ENCODE peak calls at places on chromosomes 5 and 9, in seven cellular contexts. One of them, this sample, is unnamed.

GRCh38 chr5:135053278-135053677 is 19.2 kb upstream of the PITX1 start:
- DNase-seq in GM12878: peak
- DNase-seq in HCT116: no peak
- DNase-seq in SK-N-SH: no peak
- DNase-seq in HepG2: no peak
- DNase-seq in NT2/D1: no peak
- DNase-seq in H1: no peak
- DNase-seq in this sample: no peak

GRCh38 chr5:94175912-94176311 is 434.5 kb upstream of the POU5F2 start:
- DNase-seq in HCT116: no peak
- DNase-seq in GM12878: no peak
- DNase-seq in H1: no peak
- DNase-seq in HepG2: no peak
- DNase-seq in SK-N-SH: no peak
- DNase-seq in NT2/D1: no peak
- DNase-seq in this sample: no peak

GRCh38 chr5:132498152-132498551 is 7.6 kb upstream of the IRF1 start:
- DNase-seq in HepG2: no peak
- DNase-seq in HCT116: no peak
- DNase-seq in NT2/D1: no peak
- DNase-seq in SK-N-SH: peak
- DNase-seq in GM12878: no peak
- DNase-seq in H1: no peak
- DNase-seq in this sample: no peak

GRCh38 chr9:33233659-33234335 is 6.2 kb upstream of the SPINK4 start:
- DNase-seq in H1: no peak
- DNase-seq in SK-N-SH: no peak
- DNase-seq in HepG2: no peak
- DNase-seq in NT2/D1: no peak
- DNase-seq in GM12878: no peak
- DNase-seq in HCT116: peak
- DNase-seq in this sample: no peak

GRCh38 chr9:20684865-20685696 is 1.0 kb downstream of the FOCAD start:
- DNase-seq in SK-N-SH: no peak
- DNase-seq in HepG2: no peak
- DNase-seq in H1: no peak
- DNase-seq in NT2/D1: no peak
- DNase-seq in HCT116: no peak
- DNase-seq in GM12878: no peak
- DNase-seq in this sample: no peak

GRCh38 chr9:8863886-8864881 is 1064.6 kb upstream of the DMAC1 start:
- DNase-seq in NT2/D1: no peak
- DNase-seq in HCT116: no peak
- DNase-seq in GM12878: no peak
- DNase-seq in H1: no peak
- DNase-seq in HepG2: no peak
- DNase-seq in SK-N-SH: no peak
- DNase-seq in this sample: no peak

GRCh38 chr5:375921-376871 is 54.7 kb downstream of the AHRR start:
- DNase-seq in NT2/D1: no peak
- DNase-seq in HCT116: no peak
- DNase-seq in SK-N-SH: peak
- DNase-seq in HepG2: no peak
- DNase-seq in GM12878: no peak
- DNase-seq in H1: no peak
- DNase-seq in this sample: no peak

GRCh38 chr5:2532809-2533208 is 218.7 kb downstream of the IRX2 start:
- DNase-seq in SK-N-SH: no peak
- DNase-seq in NT2/D1: no peak
- DNase-seq in HCT116: no peak
- DNase-seq in H1: no peak
- DNase-seq in HepG2: no peak
- DNase-seq in GM12878: no peak
- DNase-seq in this sample: no peak

GRCh38 chr5:178637356-178638069 is 10.7 kb upstream of the CLK4 start:
- DNase-seq in SK-N-SH: no peak
- DNase-seq in HCT116: no peak
- DNase-seq in GM12878: no peak
- DNase-seq in H1: no peak
- DNase-seq in HepG2: no peak
- DNase-seq in NT2/D1: no peak
- DNase-seq in this sample: no peak

GRCh38 chr5:16964821-16965220 is 28.7 kb upstream of the MYO10 start:
- DNase-seq in H1: no peak
- DNase-seq in NT2/D1: no peak
- DNase-seq in HepG2: no peak
- DNase-seq in GM12878: no peak
- DNase-seq in SK-N-SH: no peak
- DNase-seq in HCT116: peak
- DNase-seq in this sample: no peak

GRCh38 chr5:39543335-39543734 is 118.6 kb upstream of the DAB2 start:
- DNase-seq in HCT116: no peak
- DNase-seq in GM12878: no peak
- DNase-seq in NT2/D1: no peak
- DNase-seq in H1: no peak
- DNase-seq in HepG2: no peak
- DNase-seq in SK-N-SH: no peak
- DNase-seq in this sample: no peak

GRCh38 chr5:15798006-15798405 is 298.0 kb downstream of the FBXL7 start:
- DNase-seq in HepG2: no peak
- DNase-seq in NT2/D1: no peak
- DNase-seq in SK-N-SH: no peak
- DNase-seq in GM12878: no peak
- DNase-seq in HCT116: no peak
- DNase-seq in H1: no peak
- DNase-seq in this sample: no peak

GRCh38 chr5:122773615-122774014 is 1.3 kb upstream of the SNX2 start:
- DNase-seq in GM12878: no peak
- DNase-seq in H1: no peak
- DNase-seq in HepG2: peak
- DNase-seq in NT2/D1: no peak
- DNase-seq in HCT116: no peak
- DNase-seq in SK-N-SH: no peak
- DNase-seq in this sample: no peak

GRCh38 chr9:91298304-91298703 is 63.4 kb downstream of the AUH start:
- DNase-seq in NT2/D1: no peak
- DNase-seq in H1: no peak
- DNase-seq in HepG2: no peak
- DNase-seq in SK-N-SH: no peak
- DNase-seq in HCT116: no peak
- DNase-seq in GM12878: no peak
- DNase-seq in this sample: no peak

GRCh38 chr9:94933429-94933828 is 206.9 kb downstream of the AOPEP start:
- DNase-seq in H1: no peak
- DNase-seq in SK-N-SH: no peak
- DNase-seq in HepG2: no peak
- DNase-seq in GM12878: no peak
- DNase-seq in HCT116: no peak
- DNase-seq in NT2/D1: no peak
- DNase-seq in this sample: no peak

GRCh38 chr5:102823441-102823874 is 68.4 kb downstream of the PAM start:
- DNase-seq in SK-N-SH: no peak
- DNase-seq in NT2/D1: no peak
- DNase-seq in HCT116: peak
- DNase-seq in HepG2: no peak
- DNase-seq in GM12878: no peak
- DNase-seq in H1: no peak
- DNase-seq in this sample: no peak

GRCh38 chr9:92444841-92445240 is 20.6 kb upstream of the OMD start:
- DNase-seq in H1: no peak
- DNase-seq in NT2/D1: no peak
- DNase-seq in HCT116: no peak
- DNase-seq in HepG2: no peak
- DNase-seq in SK-N-SH: no peak
- DNase-seq in GM12878: no peak
- DNase-seq in this sample: no peak

GRCh38 chr5:87686975-87687374 is 274.2 kb upstream of the CCNH start:
- DNase-seq in GM12878: peak
- DNase-seq in H1: no peak
- DNase-seq in HepG2: no peak
- DNase-seq in SK-N-SH: no peak
- DNase-seq in HCT116: no peak
- DNase-seq in NT2/D1: no peak
- DNase-seq in this sample: no peak

GRCh38 chr5:173714551-173715428 is 98.3 kb upstream of the BOD1 start:
- DNase-seq in NT2/D1: no peak
- DNase-seq in SK-N-SH: no peak
- DNase-seq in H1: no peak
- DNase-seq in GM12878: no peak
- DNase-seq in HepG2: no peak
- DNase-seq in HCT116: no peak
- DNase-seq in this sample: peak

GRCh38 chr9:23120630-23121029 is 674.0 kb downstream of the DMRTA1 start:
- DNase-seq in NT2/D1: no peak
- DNase-seq in HCT116: no peak
- DNase-seq in H1: no peak
- DNase-seq in HepG2: no peak
- DNase-seq in SK-N-SH: no peak
- DNase-seq in GM12878: no peak
- DNase-seq in this sample: no peak

GRCh38 chr5:72121052-72121451 is 13.8 kb downstream of the MAP1B start:
- DNase-seq in SK-N-SH: no peak
- DNase-seq in HepG2: no peak
- DNase-seq in GM12878: no peak
- DNase-seq in H1: no peak
- DNase-seq in NT2/D1: no peak
- DNase-seq in HCT116: no peak
- DNase-seq in this sample: no peak

GRCh38 chr5:149002761-149003689 is 59.8 kb downstream of the SH3TC2 start:
- DNase-seq in GM12878: no peak
- DNase-seq in SK-N-SH: no peak
- DNase-seq in NT2/D1: no peak
- DNase-seq in H1: no peak
- DNase-seq in HepG2: no peak
- DNase-seq in HCT116: no peak
- DNase-seq in this sample: no peak

GRCh38 chr5:149004559-149004958 is 58.3 kb downstream of the SH3TC2 start:
- DNase-seq in H1: no peak
- DNase-seq in HepG2: no peak
- DNase-seq in SK-N-SH: no peak
- DNase-seq in NT2/D1: no peak
- DNase-seq in GM12878: no peak
- DNase-seq in HCT116: no peak
- DNase-seq in this sample: no peak

GRCh38 chr5:149011084-149011483 is 51.8 kb downstream of the SH3TC2 start:
- DNase-seq in GM12878: no peak
- DNase-seq in HCT116: no peak
- DNase-seq in NT2/D1: no peak
- DNase-seq in H1: no peak
- DNase-seq in HepG2: no peak
- DNase-seq in SK-N-SH: no peak
- DNase-seq in this sample: no peak

GRCh38 chr5:149005077-149005892 is 57.6 kb downstream of the SH3TC2 start:
- DNase-seq in SK-N-SH: peak
- DNase-seq in GM12878: no peak
- DNase-seq in HepG2: no peak
- DNase-seq in NT2/D1: no peak
- DNase-seq in HCT116: no peak
- DNase-seq in H1: no peak
- DNase-seq in this sample: no peak

GRCh38 chr5:149007174-149007573 is 55.7 kb downstream of the SH3TC2 start:
- DNase-seq in HCT116: no peak
- DNase-seq in NT2/D1: no peak
- DNase-seq in HepG2: no peak
- DNase-seq in H1: no peak
- DNase-seq in GM12878: no peak
- DNase-seq in SK-N-SH: no peak
- DNase-seq in this sample: no peak
- TF ChIP-seq YY1 in HCT116: no peak
- TF ChIP-seq YY1 in NT2/D1: no peak
- TF ChIP-seq YY1 in HepG2: no peak
- TF ChIP-seq YY1 in H1: no peak
- TF ChIP-seq YY1 in GM12878: no peak
- TF ChIP-seq YY1 in SK-N-SH: no peak
- TF ChIP-seq YY1 in this sample: no peak

DNA sequence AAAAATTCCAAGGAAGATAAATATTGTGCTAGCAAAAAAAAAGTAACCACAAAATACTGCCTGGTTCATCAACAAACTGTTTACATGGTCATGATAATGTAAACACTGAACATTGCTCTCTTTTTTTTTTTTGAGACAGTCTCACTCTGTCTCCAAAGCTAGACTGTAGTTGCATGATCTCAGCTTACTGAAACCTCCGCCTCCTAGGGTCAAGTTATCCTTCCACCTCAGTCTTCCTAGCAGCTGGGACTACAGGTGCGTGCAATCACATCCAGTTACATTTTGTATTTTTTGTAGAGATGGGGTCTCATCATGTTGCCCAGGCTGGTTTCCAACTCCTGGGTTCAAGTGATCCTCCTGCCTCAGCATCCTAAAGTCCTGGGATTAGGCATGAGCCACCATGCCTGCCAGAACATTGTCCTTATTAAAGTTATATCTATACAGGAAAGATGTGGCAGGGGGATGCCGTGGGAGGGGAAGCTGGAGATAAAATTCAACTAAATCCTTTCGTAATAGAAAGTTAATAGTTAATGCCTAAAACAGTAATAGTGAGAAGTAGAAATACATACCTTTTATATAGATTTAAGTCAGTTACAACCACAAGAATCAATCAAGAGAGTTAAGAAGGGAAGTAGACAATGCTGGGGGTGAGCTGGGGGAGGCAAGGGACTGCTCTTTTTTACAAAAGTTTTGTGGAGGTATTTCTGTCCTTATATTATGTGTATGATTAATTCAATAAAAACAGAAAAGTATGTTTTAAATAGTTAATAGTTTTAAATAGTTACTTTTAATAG is 52.3 kb downstream of the RGMB start:
- DNase-seq in NT2/D1: no peak
- DNase-seq in HCT116: no peak
- DNase-seq in H1: no peak
- DNase-seq in SK-N-SH: no peak
- DNase-seq in GM12878: no peak
- DNase-seq in HepG2: no peak
- DNase-seq in this sample: no peak
- TF ChIP-seq YY1 in NT2/D1: no peak
- TF ChIP-seq YY1 in HCT116: no peak
- TF ChIP-seq YY1 in H1: no peak
- TF ChIP-seq YY1 in SK-N-SH: no peak
- TF ChIP-seq YY1 in GM12878: no peak
- TF ChIP-seq YY1 in HepG2: no peak
- TF ChIP-seq YY1 in this sample: no peak

GRCh38 chr5:161230222-161230621 is 316.3 kb downstream of the GABRB2 start:
- DNase-seq in NT2/D1: no peak
- DNase-seq in HepG2: no peak
- DNase-seq in SK-N-SH: no peak
- DNase-seq in GM12878: no peak
- DNase-seq in HCT116: no peak
- DNase-seq in H1: no peak
- DNase-seq in this sample: no peak
- TF ChIP-seq YY1 in NT2/D1: no peak
- TF ChIP-seq YY1 in HepG2: no peak
- TF ChIP-seq YY1 in SK-N-SH: no peak
- TF ChIP-seq YY1 in GM12878: no peak
- TF ChIP-seq YY1 in HCT116: no peak
- TF ChIP-seq YY1 in H1: no peak
- TF ChIP-seq YY1 in this sample: no peak

DNA sequence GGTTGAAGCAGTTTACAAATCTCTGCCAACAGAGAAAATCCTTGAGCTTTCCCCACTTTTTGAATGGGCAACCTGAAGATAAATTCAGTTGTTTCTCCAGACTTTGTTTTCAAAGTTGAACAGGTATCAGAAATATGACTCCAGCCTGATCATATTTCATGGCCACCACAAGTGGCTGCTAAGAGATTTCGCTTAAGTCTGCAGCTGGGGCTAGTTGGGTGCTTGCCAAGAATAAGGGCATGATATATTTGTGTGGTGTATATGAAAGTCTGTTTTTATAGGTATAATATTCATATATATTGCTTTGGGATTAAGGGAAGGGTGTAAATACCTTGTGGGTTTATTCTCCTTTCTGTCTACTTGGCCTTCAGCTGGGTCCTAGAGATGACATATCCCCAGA is 168.4 kb upstream of the GDNF start:
- DNase-seq in H1: no peak
- DNase-seq in HCT116: no peak
- DNase-seq in HepG2: no peak
- DNase-seq in NT2/D1: no peak
- DNase-seq in GM12878: no peak
- DNase-seq in SK-N-SH: no peak
- DNase-seq in this sample: no peak
- TF ChIP-seq YY1 in H1: no peak
- TF ChIP-seq YY1 in HCT116: no peak
- TF ChIP-seq YY1 in HepG2: no peak
- TF ChIP-seq YY1 in NT2/D1: no peak
- TF ChIP-seq YY1 in GM12878: no peak
- TF ChIP-seq YY1 in SK-N-SH: no peak
- TF ChIP-seq YY1 in this sample: no peak

This sample was measured in K562.